ENCODE peak calls at places on chromosomes 4 and X, in five cellular contexts. K is HepG2, D is SK-N-SH, S is IMR-90, Q is GM12878. H is an unnamed sample.

GRCh38 chr4:113450681-113451080 is 310.9 kb downstream of the CAMK2D start:
- DNase-seq in K (no peak), D (no peak), S (no peak), Q (no peak), H (no peak)

GRCh38 chrX:36957425-36958328 is 50.5 kb upstream of the FAM47C start:
- DNase-seq in K (no peak), D (peak), S (no peak), Q (no peak), H (no peak)

GRCh38 chrX:129754266-129755024 is 15.7 kb downstream of the XPNPEP2 start:
- DNase-seq in K (no peak), D (no peak), S (no peak), Q (no peak), H (peak)

GRCh38 chr4:106763044-106763443 is 273.1 kb downstream of the DKK2 start:
- DNase-seq in K (no peak), D (no peak), S (no peak), Q (no peak), H (no peak)

GRCh38 chr4:26787461-26788340 is 72.9 kb upstream of the STIM2 start:
- DNase-seq in K (peak), D (no peak), S (peak), Q (no peak), H (peak)

GRCh38 chr4:15078682-15079642 is 76.7 kb downstream of the CPEB2 start:
- DNase-seq in K (no peak), D (no peak), S (peak), Q (no peak), H (no peak)

GRCh38 chrX:47190445-47191269 is 3.0 kb upstream of the UBA1 start:
- DNase-seq in K (peak), D (peak), S (peak), Q (peak), H (peak)

GRCh38 chr4:83109480-83110221 is 4.9 kb downstream of the PLAC8 start:
- DNase-seq in K (no peak), D (peak), S (peak), Q (no peak), H (no peak)

GRCh38 chr4:150960818-150961217 is 54.3 kb downstream of the LRBA start:
- DNase-seq in K (peak), D (peak), S (no peak), Q (no peak), H (peak)

GRCh38 chr4:7183780-7184460 is 8.4 kb upstream of the SORCS2 start:
- DNase-seq in K (no peak), D (no peak), S (no peak), Q (no peak), H (no peak)

GRCh38 chr4:116018831-116019230 is 905.4 kb upstream of the NDST4 start:
- DNase-seq in K (no peak), D (no peak), S (no peak), Q (no peak), H (no peak)

GRCh38 chr4:2085496-2085901 is 26.4 kb downstream of the NAT8L start:
- DNase-seq in K (no peak), D (no peak), S (no peak), Q (no peak), H (no peak)

GRCh38 chr4:110567266-110567665 is 55.6 kb downstream of the PITX2 start:
- DNase-seq in K (no peak), D (no peak), S (no peak), Q (no peak), H (no peak)

GRCh38 chrX:88416965-88417364 is 330.1 kb upstream of the CPXCR1 start:
- DNase-seq in K (no peak), D (no peak), S (no peak), Q (no peak), H (no peak)

GRCh38 chrX:110146521-110146920 is 143.6 kb downstream of the TMEM164 start:
- DNase-seq in K (peak), D (peak), S (peak), Q (no peak), H (peak)

GRCh38 chrX:13283968-13284914 is 35.6 kb downstream of the ATXN3L start:
- DNase-seq in K (no peak), D (no peak), S (peak), Q (no peak), H (no peak)

GRCh38 chr4:137707626-137708025 is 175.3 kb upstream of the PCDH18 start:
- DNase-seq in K (no peak), D (no peak), S (peak), Q (no peak), H (no peak)

GRCh38 chrX:24463077-24463476 is 2.0 kb upstream of the PDK3 start:
- DNase-seq in K (no peak), D (no peak), S (no peak), Q (no peak), H (no peak)

GRCh38 chr4:185137233-185137925 is 5.7 kb upstream of the SLC25A4 start:
- DNase-seq in K (no peak), D (no peak), S (no peak), Q (no peak), H (no peak)

GRCh38 chr4:4519296-4519898 is 22.5 kb downstream of the STX18 start:
- DNase-seq in K (no peak), D (peak), S (peak), Q (no peak), H (peak)

GRCh38 chr4:4526401-4526800 is 15.4 kb downstream of the STX18 start:
- DNase-seq in K (no peak), D (no peak), S (no peak), Q (no peak), H (no peak)

GRCh38 chr4:4521069-4521468 is 20.8 kb downstream of the STX18 start:
- DNase-seq in K (no peak), D (no peak), S (no peak), Q (peak), H (no peak)

GRCh38 chr4:4521767-4522166 is 20.1 kb downstream of the STX18 start:
- DNase-seq in K (no peak), D (no peak), S (no peak), Q (no peak), H (no peak)

DNA sequence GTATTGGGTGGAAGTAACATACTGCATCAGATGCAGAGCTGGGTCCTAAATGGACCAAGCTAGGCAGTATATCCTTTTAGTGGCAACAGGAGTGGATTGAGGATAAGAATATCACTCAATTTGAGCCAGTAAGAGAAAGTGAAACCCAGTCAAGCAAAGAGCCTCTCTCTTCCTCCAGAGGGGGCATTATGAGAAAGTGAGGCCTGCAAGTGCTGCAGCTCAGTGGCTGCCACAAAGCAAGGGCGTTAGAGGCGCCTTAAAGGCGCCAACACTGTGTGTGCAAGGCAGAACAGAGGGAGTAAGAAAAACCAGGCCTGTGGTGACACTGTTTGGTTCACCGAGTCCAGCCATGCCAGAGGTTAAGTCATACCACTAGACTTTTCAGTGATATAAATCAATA is 17.5 kb downstream of the STX18 start:
- DNase-seq in K (no peak), D (no peak), S (peak), Q (peak), H (peak)
- TF ChIP-seq MXI1 in K (no peak), D (no peak), S (no peak), Q (no peak), H (no peak)

GRCh38 chr4:566508-567295 is 9.4 kb downstream of the TMEM271 start:
- DNase-seq in K (no peak), D (peak), S (peak), Q (no peak), H (peak)
- TF ChIP-seq MXI1 in K (no peak), D (no peak), S (no peak), Q (no peak), H (no peak)

GRCh38 chrX:124426824-124427223 is 80.5 kb downstream of the SH2D1A start:
- DNase-seq in K (no peak), D (no peak), S (no peak), Q (no peak), H (no peak)

GRCh38 chrX:124426273-124426672 is 79.9 kb downstream of the SH2D1A start:
- DNase-seq in K (no peak), D (no peak), S (no peak), Q (no peak), H (no peak)

GRCh38 chrX:124421898-124422622 is 75.7 kb downstream of the SH2D1A start:
- DNase-seq in K (no peak), D (no peak), S (no peak), Q (no peak), H (no peak)
- TF ChIP-seq MXI1 in K (no peak), D (no peak), S (no peak), Q (no peak), H (no peak)

GRCh38 chrX:118271770-118272169 is 74.1 kb upstream of the WDR44 start:
- DNase-seq in K (no peak), D (peak), S (peak), Q (no peak), H (peak)

DNA sequence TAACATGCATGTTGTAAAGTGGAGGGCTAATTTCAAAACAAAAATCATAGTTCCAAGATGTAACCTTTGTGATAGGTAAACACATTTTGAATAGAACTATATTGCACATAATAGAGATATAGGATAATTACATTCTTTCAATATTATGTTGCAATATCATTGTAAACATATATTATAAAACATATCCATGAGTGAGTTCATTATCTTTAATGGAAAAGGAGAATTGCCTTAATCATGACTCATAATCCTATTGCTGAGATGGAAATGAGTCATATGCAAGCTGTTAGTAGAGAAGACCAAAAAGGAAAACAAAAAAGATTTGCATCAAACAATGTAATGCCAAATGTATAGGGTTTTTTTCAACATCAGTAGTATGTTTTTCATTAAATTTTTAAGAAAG is 73.7 kb upstream of the WDR44 start:
- DNase-seq in K (no peak), D (no peak), S (peak), Q (no peak), H (no peak)
- TF ChIP-seq MXI1 in K (no peak), D (no peak), S (no peak), Q (no peak), H (no peak)

GRCh38 chrX:9356846-9357245 is 108.0 kb upstream of the TBL1X start:
- DNase-seq in K (no peak), D (no peak), S (peak), Q (no peak), H (no peak)
- TF ChIP-seq MXI1 in K (no peak), D (no peak), S (no peak), Q (no peak), H (no peak)

GRCh38 chr4:86594559-86595425 is 677 bp downstream of the PTPN13 start:
- DNase-seq in K (no peak), D (peak), S (peak), Q (no peak), H (no peak)
- TF ChIP-seq MXI1 in K (no peak), D (peak), S (peak), Q (no peak), H (no peak)

H was measured in K562.